ENCODE peak calls at places on chromosomes 11 and 22, in nine cellular contexts. O is lower lobe of right lung, R is endothelial cell, Q is thoracic aorta, E is neural crest cell, D is Peyer's patch, H is hepatocyte, P is astrocyte of the cerebellum, M is GM23338. X is an unnamed sample.

GRCh38 chr11:57203359-57203758 is 21.6 kb downstream of the LRRC55 start:
- DNase-seq in O (no peak), R (no peak), Q (no peak), E (no peak), D (no peak), H (no peak), P (no peak), M (peak; percentile 23), X (no peak)

GRCh38 chr22:17381237-17381913 is 12.1 kb downstream of the CECR2 start:
- DNase-seq in O (no peak), R (no peak), Q (no peak), E (no peak), D (no peak), H (peak; percentile 64), P (no peak), M (peak; percentile 38), X (no peak)

GRCh38 chr11:100810146-100810545 is 123.1 kb downstream of the ARHGAP42 start:
- DNase-seq in O (no peak), R (no peak), Q (no peak), E (no peak), D (no peak), H (no peak), P (peak; percentile 74), M (no peak), X (no peak)

GRCh38 chr11:95140397-95141030 is 50.9 kb downstream of the ENDOD1 start:
- DNase-seq in O (no peak), R (no peak), Q (no peak), E (no peak), D (no peak), H (no peak), P (no peak), M (no peak), X (no peak)

GRCh38 chr22:23754220-23754919 is at the start of gene VPREB3:
- DNase-seq in O (no peak), R (no peak), Q (no peak), E (no peak), D (no peak), H (no peak), P (no peak), M (peak; percentile 41), X (no peak)

GRCh38 chr22:39750759-39751158 is 142.8 kb downstream of the ENTHD1 start:
- DNase-seq in O (no peak), R (no peak), Q (no peak), E (no peak), D (no peak), H (no peak), P (no peak), M (no peak), X (no peak)

GRCh38 chr11:119415966-119416365 is 7.0 kb downstream of the THY1 start:
- DNase-seq in O (no peak), R (no peak), Q (no peak), E (no peak), D (no peak), H (no peak), P (no peak), M (no peak), X (no peak)

GRCh38 chr11:91296628-91297027 is 928.0 kb upstream of the FAT3 start:
- DNase-seq in O (no peak), R (no peak), Q (no peak), E (no peak), D (no peak), H (no peak), P (peak; percentile 9), M (no peak), X (no peak)

GRCh38 chr11:65861533-65862183 is 1.4 kb downstream of the MUS81 start:
- DNase-seq in O (peak; percentile 46), R (peak; percentile 3), Q (no peak), E (no peak), D (no peak), H (no peak), P (no peak), M (no peak), X (no peak)

GRCh38 chr11:13962562-13963168 is at the start of gene SPON1:
- DNase-seq in O (peak; percentile 48), R (peak; percentile 79), Q (no peak), E (peak; percentile 59), D (peak; percentile 69), H (peak; percentile 84), P (no peak), M (peak; percentile 87), X (peak; percentile 81)

GRCh38 chr11:134260503-134260902 is 7.1 kb downstream of the ACAD8 start:
- DNase-seq in O (no peak), R (no peak), Q (no peak), E (no peak), D (no peak), H (no peak), P (no peak), M (no peak), X (no peak)

GRCh38 chr11:60485987-60486386 is 6.6 kb upstream of the MS4A12 start:
- DNase-seq in O (no peak), R (peak; percentile 31), Q (no peak), E (peak; percentile 8), D (no peak), H (peak; percentile 51), P (no peak), M (peak; percentile 73), X (peak; percentile 19)

GRCh38 chr11:20110908-20111669 is 49.2 kb downstream of the DBX1 start:
- DNase-seq in O (no peak), R (peak; percentile 45), Q (no peak), E (peak; percentile 50), D (no peak), H (peak; percentile 81), P (peak; percentile 29), M (peak; percentile 93), X (peak; percentile 63)

GRCh38 chr11:8035225-8035846 is 45.7 kb upstream of the TUB start:
- DNase-seq in O (no peak), R (no peak), Q (no peak), E (no peak), D (no peak), H (peak; percentile 38), P (no peak), M (no peak), X (no peak)

GRCh38 chr11:3160252-3161031 is 4.7 kb downstream of the OSBPL5 start:
- DNase-seq in O (peak; percentile 87), R (peak; percentile 80), Q (peak; percentile 76), E (peak; percentile 85), D (peak; percentile 85), H (peak; percentile 90), P (peak; percentile 90), M (peak; percentile 98), X (peak; percentile 89)

DNA sequence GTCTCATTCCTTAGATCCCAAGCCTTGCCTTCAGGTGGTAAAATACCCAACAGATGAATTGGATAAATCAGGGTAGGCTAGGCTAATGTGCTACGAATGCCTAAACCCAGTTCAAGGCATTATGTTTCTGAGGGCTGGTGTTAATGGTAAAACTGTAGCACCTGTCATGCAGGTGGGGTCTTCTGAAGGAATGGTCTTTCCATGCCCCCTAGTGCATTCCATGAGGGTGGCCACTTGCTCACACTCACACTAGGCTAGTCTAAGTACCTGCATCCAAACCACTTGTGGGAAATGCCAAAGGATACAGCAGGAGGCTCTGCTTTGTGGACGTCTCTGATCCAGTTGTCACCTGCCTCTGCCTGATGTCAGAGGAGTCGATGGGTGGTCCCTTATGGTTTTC is 24.2 kb upstream of the UCP3 start:
- DNase-seq in O (no peak), R (no peak), Q (no peak), E (no peak), D (no peak), H (no peak), P (no peak), M (no peak), X (no peak)
- TF ChIP-seq CTCF in O (no peak), R (no peak), Q (no peak), E (no peak), D (no peak), H (no peak), P (no peak), M (no peak), X (no peak)

DNA sequence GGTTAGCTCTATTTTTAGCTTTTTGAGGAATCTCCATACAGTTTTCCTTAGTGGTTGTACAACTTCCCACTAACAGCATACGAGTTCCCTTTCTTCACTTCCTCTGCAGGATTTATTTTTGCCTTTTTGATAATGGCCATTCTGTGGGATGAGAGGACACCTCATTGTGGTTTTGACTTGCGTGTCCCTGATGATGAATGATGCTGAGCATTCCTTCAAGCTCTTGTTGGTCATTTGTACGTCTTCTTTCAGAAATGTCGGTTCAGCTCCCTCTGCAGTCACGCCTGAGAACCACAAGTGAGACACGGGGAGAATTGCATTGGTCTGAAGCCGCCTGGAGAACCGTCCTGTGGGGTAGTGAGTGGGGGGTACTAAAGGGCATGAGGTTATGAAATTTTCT is 2.0 kb upstream of the KRTAP5-10 start:
- DNase-seq in O (no peak), R (peak; percentile 59), Q (no peak), E (peak; percentile 25), D (no peak), H (peak; percentile 66), P (no peak), M (peak; percentile 72), X (peak; percentile 23)
- TF ChIP-seq CTCF in O (no peak), R (peak; percentile 33), Q (no peak), E (peak; percentile 57), D (no peak), H (peak; percentile 60), P (peak; percentile 48), M (peak; percentile 66), X (peak; percentile 23)

DNA sequence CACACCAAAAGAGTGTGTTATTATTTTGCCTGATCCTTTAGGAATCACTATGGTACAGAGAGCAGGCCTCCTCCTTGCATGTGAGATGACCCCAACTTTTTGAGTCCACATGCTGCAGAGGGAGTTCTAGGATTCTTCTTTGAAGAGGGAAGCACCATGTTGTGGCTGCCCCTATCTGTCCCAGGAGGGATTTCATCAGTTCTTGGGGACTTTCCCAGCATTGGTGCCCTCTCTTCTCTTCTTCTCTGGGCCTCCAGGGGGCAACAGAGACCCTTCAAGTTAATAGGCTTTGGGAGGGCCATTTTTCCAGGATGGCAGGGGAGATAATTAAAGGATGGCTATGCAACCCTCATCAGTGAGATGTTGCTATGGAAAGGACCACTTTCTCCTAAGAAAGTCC is 3.6 kb downstream of the MMP1 start:
- DNase-seq in O (no peak), R (peak; percentile 51), Q (no peak), E (no peak), D (no peak), H (peak; percentile 34), P (no peak), M (peak; percentile 91), X (peak; percentile 6)
- TF ChIP-seq CTCF in O (peak; percentile 30), R (peak; percentile 39), Q (no peak), E (peak; percentile 48), D (no peak), H (peak; percentile 29), P (peak; percentile 52), M (peak; percentile 81), X (peak; percentile 33)

GRCh38 chr11:44110231-44110679 is 14.8 kb downstream of the EXT2 start:
- DNase-seq in O (no peak), R (peak; percentile 64), Q (no peak), E (peak; percentile 58), D (no peak), H (peak; percentile 62), P (peak; percentile 16), M (peak; percentile 62), X (peak; percentile 69)
- TF ChIP-seq CTCF in O (peak; percentile 72), R (peak; percentile 56), Q (peak; percentile 66), E (peak; percentile 79), D (peak; percentile 26), H (peak; percentile 78), P (peak; percentile 95), M (peak; percentile 93), X (peak; percentile 80)